ENCODE peak calls at places on chromosomes 12 and 14, in seven cellular contexts. F, I, Y, S, P, W and G are unnamed samples.
A peak's percentile ranks its signal among the peaks of the same experiment; 100 is the strongest.

GRCh38 chr12:64810831-64811230 is 13.6 kb upstream of the TBC1D30 start:
- DNase-seq in W (no peak), S (no peak), F (no peak), P (no peak), I (no peak), Y (no peak), G (no peak)

GRCh38 chr12:121124402-121125109 is 8.1 kb upstream of the P2RX7 start:
- DNase-seq in Y (peak; percentile 88), F (peak; percentile 87), I (peak; percentile 91), S (no peak), P (no peak), W (no peak), G (peak; percentile 95)

GRCh38 chr12:13273850-13274249 is 77.3 kb downstream of the EMP1 start:
- DNase-seq in I (no peak), W (no peak), P (no peak), S (no peak), F (no peak), Y (no peak), G (no peak)

GRCh38 chr12:124730455-124730932 is 133.2 kb downstream of the SCARB1 start:
- DNase-seq in W (no peak), Y (peak; percentile 58), S (no peak), I (peak; percentile 73), F (no peak), P (peak; percentile 58), G (peak; percentile 94)

GRCh38 chr12:116319851-116320621 is 42.5 kb upstream of the MED13L start:
- DNase-seq in P (no peak), Y (peak; percentile 94), I (peak; percentile 96), F (no peak), S (peak; percentile 53), W (no peak), G (peak; percentile 89)

GRCh38 chr12:7060353-7060954 is at the start of gene C1S:
- DNase-seq in F (no peak), P (peak; percentile 39), Y (peak; percentile 88), W (no peak), I (peak; percentile 99), S (peak; percentile 57), G (peak; percentile 98)

GRCh38 chr14:76950043-76951020 is 78.2 kb downstream of the IRF2BPL start:
- DNase-seq in F (no peak), P (no peak), Y (peak; percentile 63), I (peak; percentile 44), S (no peak), W (no peak), G (peak; percentile 58)

GRCh38 chr12:71799105-71799504 is 40.5 kb upstream of the TBC1D15 start:
- DNase-seq in P (no peak), W (no peak), Y (peak; percentile 16), F (no peak), S (no peak), I (peak; percentile 59), G (peak; percentile 39)

GRCh38 chr12:49693931-49694439 is 13.2 kb downstream of the FMNL3 start:
- DNase-seq in S (no peak), Y (peak; percentile 10), W (no peak), I (no peak), F (no peak), P (no peak), G (no peak)

GRCh38 chr12:39620664-39621658 is 1.4 kb upstream of the ABCD2 start:
- DNase-seq in S (no peak), P (no peak), W (peak; percentile 69), I (no peak), Y (peak; percentile 21), F (no peak), G (no peak)

GRCh38 chr14:24426912-24427536 is 2.4 kb downstream of the CBLN3 start:
- DNase-seq in I (no peak), Y (no peak), F (no peak), P (peak; percentile 78), S (no peak), W (no peak), G (no peak)

GRCh38 chr12:75482636-75483035 is 2.1 kb downstream of the GLIPR1 start:
- DNase-seq in F (no peak), I (no peak), W (no peak), P (no peak), Y (no peak), S (no peak), G (peak; percentile 27)

GRCh38 chr14:105333613-105334364 is 19.2 kb downstream of the PACS2 start:
- DNase-seq in S (no peak), Y (no peak), I (no peak), W (no peak), F (no peak), P (no peak), G (no peak)

GRCh38 chr12:128690641-128691040 is 133.1 kb downstream of the SLC15A4 start:
- DNase-seq in W (no peak), S (no peak), I (no peak), F (no peak), Y (no peak), P (no peak), G (no peak)

GRCh38 chr14:52000631-52001030 is 11.3 kb downstream of the RTRAF start:
- DNase-seq in Y (no peak), P (no peak), W (no peak), I (no peak), F (no peak), S (no peak), G (no peak)

GRCh38 chr14:24092110-24092959 is 1.8 kb upstream of the PCK2 start:
- DNase-seq in I (no peak), P (peak; percentile 65), W (no peak), S (no peak), Y (no peak), F (no peak), G (no peak)

GRCh38 chr14:94227029-94227428 is 52.9 kb downstream of the PPP4R4 start:
- DNase-seq in F (no peak), I (peak; percentile 26), S (no peak), P (no peak), W (no peak), Y (no peak), G (peak; percentile 13)

GRCh38 chr12:45128637-45129036 is 77.7 kb upstream of the DBX2 start:
- DNase-seq in S (no peak), Y (no peak), W (no peak), I (no peak), F (no peak), P (no peak), G (no peak)

GRCh38 chr12:45124485-45125155 is 73.7 kb upstream of the DBX2 start:
- DNase-seq in I (no peak), Y (no peak), S (no peak), F (no peak), P (no peak), W (no peak), G (no peak)

GRCh38 chr12:45121224-45121623 is 70.3 kb upstream of the DBX2 start:
- DNase-seq in F (no peak), P (no peak), S (no peak), Y (no peak), W (no peak), I (no peak), G (no peak)

GRCh38 chr12:45125997-45126396 is 75.1 kb upstream of the DBX2 start:
- DNase-seq in Y (no peak), F (no peak), S (no peak), I (no peak), W (no peak), P (no peak), G (no peak)

DNA sequence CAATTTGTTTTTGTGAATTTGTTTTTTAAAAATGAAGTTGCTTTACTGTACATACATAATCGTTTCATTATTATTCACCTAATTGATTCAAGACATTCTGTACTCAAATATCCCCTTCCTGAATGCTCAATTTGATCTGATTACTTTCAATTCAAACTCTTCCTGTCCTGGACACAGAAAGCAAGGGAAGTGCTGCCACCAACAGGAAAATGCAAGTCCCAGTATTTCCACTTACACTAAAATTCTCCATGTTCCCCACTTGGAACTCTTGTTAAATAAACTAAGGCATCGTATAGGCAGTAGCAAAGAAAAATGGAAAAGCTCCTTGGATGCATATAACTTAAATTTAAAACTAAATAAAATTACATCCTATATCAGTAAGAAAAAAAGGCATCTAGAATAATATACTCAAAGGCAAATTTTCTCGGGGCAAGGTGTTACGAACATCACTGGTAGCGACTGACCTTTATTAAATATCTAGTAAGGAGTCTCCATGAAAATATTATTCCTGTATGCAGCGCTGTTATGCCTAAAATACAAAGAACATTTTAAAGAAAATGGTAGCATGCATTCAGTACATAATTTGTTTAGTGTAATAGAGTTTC is 72.0 kb upstream of the DBX2 start:
- DNase-seq in P (no peak), S (no peak), F (peak; percentile 39), W (no peak), Y (peak; percentile 35), I (peak; percentile 21), G (peak; percentile 56)
- TF ChIP-seq CTCF in P (no peak), S (no peak), F (peak; percentile 63), W (peak; percentile 24), Y (peak; percentile 48), I (peak; percentile 34), G (peak; percentile 58)

DNA sequence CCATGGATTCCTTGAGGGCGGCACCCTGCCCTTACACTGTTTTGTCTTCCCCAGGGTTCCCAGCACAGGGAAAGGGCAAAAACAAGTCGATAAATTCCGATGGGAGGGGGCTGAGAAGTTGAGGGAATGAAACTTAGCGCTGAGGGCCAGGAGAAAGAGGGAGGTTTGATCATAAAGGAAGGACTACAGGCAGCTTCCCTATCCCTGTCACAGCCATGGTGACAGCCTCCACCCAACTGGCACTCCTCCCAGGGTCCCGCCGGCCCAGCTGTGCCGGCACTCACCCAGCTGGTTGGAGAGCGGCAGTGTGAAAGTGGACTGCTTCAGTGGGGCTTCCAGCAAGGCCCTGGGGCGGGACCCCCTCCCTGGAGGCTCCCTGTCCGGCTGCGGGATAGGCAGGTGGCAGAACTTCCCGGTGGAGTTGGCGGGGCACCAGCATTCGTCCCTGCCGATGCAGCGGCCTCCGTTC is 58.4 kb downstream of the ISCA2 start:
- DNase-seq in I (no peak), W (no peak), P (no peak), F (no peak), S (no peak), Y (no peak), G (no peak)
- H3K4me3 ChIP-seq in I (no peak overlapping the region), W (no peak overlapping the region), P (no peak overlapping the region), F (no peak overlapping the region), S (no peak overlapping the region), Y (no peak overlapping the region), G (no peak overlapping the region)

GRCh38 chr14:59422069-59422881 is 42.9 kb downstream of the GPR135 start:
- DNase-seq in Y (no peak), I (no peak), P (no peak), S (no peak), W (no peak), F (no peak), G (no peak)
- TF ChIP-seq CTCF in Y (peak; percentile 18), I (peak; percentile 9), P (no peak), S (no peak), W (peak; percentile 28), F (peak; percentile 4), G (peak; percentile 26)

GRCh38 chr14:20799955-20800544 is 2.6 kb downstream of the RNASE1 start:
- DNase-seq in S (no peak), I (no peak), F (no peak), W (no peak), Y (no peak), P (peak; percentile 33), G (no peak)

GRCh38 chr14:20805485-20805884 is 2.8 kb upstream of the RNASE1 start:
- DNase-seq in F (no peak), S (no peak), W (no peak), I (no peak), Y (no peak), P (no peak), G (no peak)

GRCh38 chr14:20803221-20803620 is 577 bp upstream of the RNASE1 start:
- DNase-seq in P (no peak), Y (no peak), I (no peak), S (no peak), F (no peak), W (no peak), G (no peak)

GRCh38 chr14:20801726-20802125 is 918 bp downstream of the RNASE1 start:
- DNase-seq in Y (no peak), P (peak; percentile 66), F (no peak), S (no peak), I (no peak), W (no peak), G (no peak)

GRCh38 chr14:20802341-20803084 is at the start of gene RNASE1:
- DNase-seq in I (no peak), P (peak; percentile 71), Y (no peak), W (no peak), F (no peak), S (peak; percentile 18), G (no peak)
- H3K4me3 ChIP-seq in I (no peak within 1 kb of the TSS), P (peak within 1 kb of the TSS; percentile 50), Y (no peak within 1 kb of the TSS), W (no peak within 1 kb of the TSS), F (no peak within 1 kb of the TSS), S (peak within 1 kb of the TSS; percentile 36), G (no peak within 1 kb of the TSS)